ENCODE peak calls at places on chromosomes 1 and 21, in seven cellular contexts. One of them, this sample, is unnamed.

GRCh38 chr1:156310962-156311361 is 11.9 kb upstream of the VHLL start:
- DNase-seq in G401: no peak
- DNase-seq in stimulated activated CD4-positive, alpha-beta T cell treated with anti-CD3 and anti-CD28 coated beads, Interleukin-15, amount 100 ng/mL, for 24 hours: no peak
- DNase-seq in HFF-Myc: no peak
- DNase-seq in NCI-H510A: no peak
- DNase-seq in HCT116: no peak
- DNase-seq in activated CD4-positive, alpha-beta T cell treated with anti-CD3 and anti-CD28 coated beads, Interleukin-2, amount 10 ng/mL, durations not matched to agents 7 days and 5 days: no peak
- DNase-seq in this sample: no peak

GRCh38 chr1:208654241-208654640 is 410.1 kb upstream of the PLXNA2 start:
- DNase-seq in G401: no peak
- DNase-seq in stimulated activated CD4-positive, alpha-beta T cell treated with anti-CD3 and anti-CD28 coated beads, Interleukin-15, amount 100 ng/mL, for 24 hours: no peak
- DNase-seq in HFF-Myc: no peak
- DNase-seq in NCI-H510A: no peak
- DNase-seq in HCT116: peak
- DNase-seq in activated CD4-positive, alpha-beta T cell treated with anti-CD3 and anti-CD28 coated beads, Interleukin-2, amount 10 ng/mL, durations not matched to agents 7 days and 5 days: no peak
- DNase-seq in this sample: peak

GRCh38 chr1:174572771-174573170 is 125.0 kb downstream of the GPR52 start:
- DNase-seq in G401: no peak
- DNase-seq in stimulated activated CD4-positive, alpha-beta T cell treated with anti-CD3 and anti-CD28 coated beads, Interleukin-15, amount 100 ng/mL, for 24 hours: no peak
- DNase-seq in HFF-Myc: no peak
- DNase-seq in NCI-H510A: no peak
- DNase-seq in HCT116: no peak
- DNase-seq in activated CD4-positive, alpha-beta T cell treated with anti-CD3 and anti-CD28 coated beads, Interleukin-2, amount 10 ng/mL, durations not matched to agents 7 days and 5 days: no peak
- DNase-seq in this sample: no peak

GRCh38 chr1:32414186-32414886 is 20.1 kb upstream of the BSDC1 start:
- DNase-seq in G401: no peak
- DNase-seq in stimulated activated CD4-positive, alpha-beta T cell treated with anti-CD3 and anti-CD28 coated beads, Interleukin-15, amount 100 ng/mL, for 24 hours: no peak
- DNase-seq in HFF-Myc: no peak
- DNase-seq in NCI-H510A: no peak
- DNase-seq in HCT116: no peak
- DNase-seq in activated CD4-positive, alpha-beta T cell treated with anti-CD3 and anti-CD28 coated beads, Interleukin-2, amount 10 ng/mL, durations not matched to agents 7 days and 5 days: no peak
- DNase-seq in this sample: no peak

GRCh38 chr1:223031690-223032601 is 111.1 kb downstream of the TLR5 start:
- DNase-seq in G401: no peak
- DNase-seq in stimulated activated CD4-positive, alpha-beta T cell treated with anti-CD3 and anti-CD28 coated beads, Interleukin-15, amount 100 ng/mL, for 24 hours: no peak
- DNase-seq in HFF-Myc: no peak
- DNase-seq in NCI-H510A: no peak
- DNase-seq in HCT116: no peak
- DNase-seq in activated CD4-positive, alpha-beta T cell treated with anti-CD3 and anti-CD28 coated beads, Interleukin-2, amount 10 ng/mL, durations not matched to agents 7 days and 5 days: no peak
- DNase-seq in this sample: peak

GRCh38 chr1:15028117-15028516 is 125.4 kb upstream of the TMEM51 start:
- DNase-seq in G401: peak
- DNase-seq in stimulated activated CD4-positive, alpha-beta T cell treated with anti-CD3 and anti-CD28 coated beads, Interleukin-15, amount 100 ng/mL, for 24 hours: no peak
- DNase-seq in HFF-Myc: peak
- DNase-seq in NCI-H510A: no peak
- DNase-seq in HCT116: no peak
- DNase-seq in activated CD4-positive, alpha-beta T cell treated with anti-CD3 and anti-CD28 coated beads, Interleukin-2, amount 10 ng/mL, durations not matched to agents 7 days and 5 days: no peak
- DNase-seq in this sample: no peak

GRCh38 chr21:46322351-46323226 is 1.1 kb downstream of the C21orf58 start:
- DNase-seq in G401: no peak
- DNase-seq in stimulated activated CD4-positive, alpha-beta T cell treated with anti-CD3 and anti-CD28 coated beads, Interleukin-15, amount 100 ng/mL, for 24 hours: peak
- DNase-seq in HFF-Myc: no peak
- DNase-seq in NCI-H510A: no peak
- DNase-seq in HCT116: no peak
- DNase-seq in activated CD4-positive, alpha-beta T cell treated with anti-CD3 and anti-CD28 coated beads, Interleukin-2, amount 10 ng/mL, durations not matched to agents 7 days and 5 days: peak
- DNase-seq in this sample: peak

GRCh38 chr21:29232601-29233541 is 65.9 kb upstream of the BACH1 start:
- DNase-seq in G401: no peak
- DNase-seq in stimulated activated CD4-positive, alpha-beta T cell treated with anti-CD3 and anti-CD28 coated beads, Interleukin-15, amount 100 ng/mL, for 24 hours: no peak
- DNase-seq in HFF-Myc: no peak
- DNase-seq in NCI-H510A: no peak
- DNase-seq in HCT116: no peak
- DNase-seq in activated CD4-positive, alpha-beta T cell treated with anti-CD3 and anti-CD28 coated beads, Interleukin-2, amount 10 ng/mL, durations not matched to agents 7 days and 5 days: no peak
- DNase-seq in this sample: no peak

GRCh38 chr1:60984066-60984799 is 98.1 kb upstream of the NFIA start:
- DNase-seq in G401: no peak
- DNase-seq in stimulated activated CD4-positive, alpha-beta T cell treated with anti-CD3 and anti-CD28 coated beads, Interleukin-15, amount 100 ng/mL, for 24 hours: no peak
- DNase-seq in HFF-Myc: no peak
- DNase-seq in NCI-H510A: no peak
- DNase-seq in HCT116: no peak
- DNase-seq in activated CD4-positive, alpha-beta T cell treated with anti-CD3 and anti-CD28 coated beads, Interleukin-2, amount 10 ng/mL, durations not matched to agents 7 days and 5 days: no peak
- DNase-seq in this sample: no peak

GRCh38 chr1:234326493-234327366 is 46.5 kb upstream of the COA6 start:
- DNase-seq in G401: peak
- DNase-seq in stimulated activated CD4-positive, alpha-beta T cell treated with anti-CD3 and anti-CD28 coated beads, Interleukin-15, amount 100 ng/mL, for 24 hours: peak
- DNase-seq in HFF-Myc: peak
- DNase-seq in NCI-H510A: no peak
- DNase-seq in HCT116: peak
- DNase-seq in activated CD4-positive, alpha-beta T cell treated with anti-CD3 and anti-CD28 coated beads, Interleukin-2, amount 10 ng/mL, durations not matched to agents 7 days and 5 days: peak
- DNase-seq in this sample: peak

GRCh38 chr21:41147096-41147978 is 20.6 kb upstream of the BACE2 start:
- DNase-seq in G401: no peak
- DNase-seq in stimulated activated CD4-positive, alpha-beta T cell treated with anti-CD3 and anti-CD28 coated beads, Interleukin-15, amount 100 ng/mL, for 24 hours: no peak
- DNase-seq in HFF-Myc: no peak
- DNase-seq in NCI-H510A: no peak
- DNase-seq in HCT116: no peak
- DNase-seq in activated CD4-positive, alpha-beta T cell treated with anti-CD3 and anti-CD28 coated beads, Interleukin-2, amount 10 ng/mL, durations not matched to agents 7 days and 5 days: no peak
- DNase-seq in this sample: peak

GRCh38 chr1:178189814-178190213 is 95.9 kb downstream of the RASAL2 start:
- DNase-seq in G401: peak
- DNase-seq in stimulated activated CD4-positive, alpha-beta T cell treated with anti-CD3 and anti-CD28 coated beads, Interleukin-15, amount 100 ng/mL, for 24 hours: no peak
- DNase-seq in HFF-Myc: peak
- DNase-seq in NCI-H510A: no peak
- DNase-seq in HCT116: peak
- DNase-seq in activated CD4-positive, alpha-beta T cell treated with anti-CD3 and anti-CD28 coated beads, Interleukin-2, amount 10 ng/mL, durations not matched to agents 7 days and 5 days: no peak
- DNase-seq in this sample: peak

GRCh38 chr1:205974712-205975111 is 28.5 kb downstream of the RAB7B start:
- DNase-seq in G401: no peak
- DNase-seq in stimulated activated CD4-positive, alpha-beta T cell treated with anti-CD3 and anti-CD28 coated beads, Interleukin-15, amount 100 ng/mL, for 24 hours: no peak
- DNase-seq in HFF-Myc: no peak
- DNase-seq in NCI-H510A: no peak
- DNase-seq in HCT116: no peak
- DNase-seq in activated CD4-positive, alpha-beta T cell treated with anti-CD3 and anti-CD28 coated beads, Interleukin-2, amount 10 ng/mL, durations not matched to agents 7 days and 5 days: no peak
- DNase-seq in this sample: no peak

GRCh38 chr1:23020731-23021130 is 1.5 kb downstream of the KDM1A start:
- DNase-seq in G401: peak
- DNase-seq in stimulated activated CD4-positive, alpha-beta T cell treated with anti-CD3 and anti-CD28 coated beads, Interleukin-15, amount 100 ng/mL, for 24 hours: no peak
- DNase-seq in HFF-Myc: no peak
- DNase-seq in NCI-H510A: no peak
- DNase-seq in HCT116: no peak
- DNase-seq in activated CD4-positive, alpha-beta T cell treated with anti-CD3 and anti-CD28 coated beads, Interleukin-2, amount 10 ng/mL, durations not matched to agents 7 days and 5 days: no peak
- DNase-seq in this sample: no peak

GRCh38 chr1:97461782-97462181 is 459.1 kb downstream of the DPYD start:
- DNase-seq in G401: no peak
- DNase-seq in stimulated activated CD4-positive, alpha-beta T cell treated with anti-CD3 and anti-CD28 coated beads, Interleukin-15, amount 100 ng/mL, for 24 hours: no peak
- DNase-seq in HFF-Myc: no peak
- DNase-seq in NCI-H510A: no peak
- DNase-seq in HCT116: no peak
- DNase-seq in activated CD4-positive, alpha-beta T cell treated with anti-CD3 and anti-CD28 coated beads, Interleukin-2, amount 10 ng/mL, durations not matched to agents 7 days and 5 days: no peak
- DNase-seq in this sample: no peak

GRCh38 chr1:230066036-230066435 is 1.0 kb upstream of the GALNT2 start:
- DNase-seq in G401: peak
- DNase-seq in stimulated activated CD4-positive, alpha-beta T cell treated with anti-CD3 and anti-CD28 coated beads, Interleukin-15, amount 100 ng/mL, for 24 hours: no peak
- DNase-seq in HFF-Myc: no peak
- DNase-seq in NCI-H510A: no peak
- DNase-seq in HCT116: no peak
- DNase-seq in activated CD4-positive, alpha-beta T cell treated with anti-CD3 and anti-CD28 coated beads, Interleukin-2, amount 10 ng/mL, durations not matched to agents 7 days and 5 days: no peak
- DNase-seq in this sample: no peak

GRCh38 chr21:35401476-35401875 is 352.4 kb upstream of the RUNX1 start:
- DNase-seq in G401: no peak
- DNase-seq in stimulated activated CD4-positive, alpha-beta T cell treated with anti-CD3 and anti-CD28 coated beads, Interleukin-15, amount 100 ng/mL, for 24 hours: no peak
- DNase-seq in HFF-Myc: no peak
- DNase-seq in NCI-H510A: no peak
- DNase-seq in HCT116: no peak
- DNase-seq in activated CD4-positive, alpha-beta T cell treated with anti-CD3 and anti-CD28 coated beads, Interleukin-2, amount 10 ng/mL, durations not matched to agents 7 days and 5 days: no peak
- DNase-seq in this sample: no peak

GRCh38 chr21:38811257-38811656 is 5.5 kb downstream of the ETS2 start:
- DNase-seq in G401: no peak
- DNase-seq in stimulated activated CD4-positive, alpha-beta T cell treated with anti-CD3 and anti-CD28 coated beads, Interleukin-15, amount 100 ng/mL, for 24 hours: no peak
- DNase-seq in HFF-Myc: peak
- DNase-seq in NCI-H510A: no peak
- DNase-seq in HCT116: no peak
- DNase-seq in activated CD4-positive, alpha-beta T cell treated with anti-CD3 and anti-CD28 coated beads, Interleukin-2, amount 10 ng/mL, durations not matched to agents 7 days and 5 days: no peak
- DNase-seq in this sample: no peak

GRCh38 chr1:185439727-185440415 is 122.8 kb upstream of the IVNS1ABP start:
- DNase-seq in G401: no peak
- DNase-seq in stimulated activated CD4-positive, alpha-beta T cell treated with anti-CD3 and anti-CD28 coated beads, Interleukin-15, amount 100 ng/mL, for 24 hours: peak
- DNase-seq in HFF-Myc: peak
- DNase-seq in NCI-H510A: no peak
- DNase-seq in HCT116: no peak
- DNase-seq in activated CD4-positive, alpha-beta T cell treated with anti-CD3 and anti-CD28 coated beads, Interleukin-2, amount 10 ng/mL, durations not matched to agents 7 days and 5 days: peak
- DNase-seq in this sample: no peak

GRCh38 chr1:186304982-186305949 is 69.8 kb downstream of the TPR start:
- DNase-seq in G401: peak
- DNase-seq in stimulated activated CD4-positive, alpha-beta T cell treated with anti-CD3 and anti-CD28 coated beads, Interleukin-15, amount 100 ng/mL, for 24 hours: no peak
- DNase-seq in HFF-Myc: no peak
- DNase-seq in NCI-H510A: no peak
- DNase-seq in HCT116: peak
- DNase-seq in activated CD4-positive, alpha-beta T cell treated with anti-CD3 and anti-CD28 coated beads, Interleukin-2, amount 10 ng/mL, durations not matched to agents 7 days and 5 days: peak
- DNase-seq in this sample: peak

GRCh38 chr1:205504311-205505075 is at the start of gene CDK18:
- DNase-seq in G401: peak
- DNase-seq in stimulated activated CD4-positive, alpha-beta T cell treated with anti-CD3 and anti-CD28 coated beads, Interleukin-15, amount 100 ng/mL, for 24 hours: peak
- DNase-seq in HFF-Myc: no peak
- DNase-seq in NCI-H510A: peak
- DNase-seq in HCT116: peak
- DNase-seq in activated CD4-positive, alpha-beta T cell treated with anti-CD3 and anti-CD28 coated beads, Interleukin-2, amount 10 ng/mL, durations not matched to agents 7 days and 5 days: peak
- DNase-seq in this sample: peak

GRCh38 chr1:42618866-42619265 is 39.4 kb upstream of the PPIH start:
- DNase-seq in G401: no peak
- DNase-seq in stimulated activated CD4-positive, alpha-beta T cell treated with anti-CD3 and anti-CD28 coated beads, Interleukin-15, amount 100 ng/mL, for 24 hours: no peak
- DNase-seq in HFF-Myc: no peak
- DNase-seq in NCI-H510A: no peak
- DNase-seq in HCT116: no peak
- DNase-seq in activated CD4-positive, alpha-beta T cell treated with anti-CD3 and anti-CD28 coated beads, Interleukin-2, amount 10 ng/mL, durations not matched to agents 7 days and 5 days: no peak
- DNase-seq in this sample: no peak

GRCh38 chr1:71377886-71378285 is 297.1 kb upstream of the ZRANB2 start:
- DNase-seq in G401: no peak
- DNase-seq in stimulated activated CD4-positive, alpha-beta T cell treated with anti-CD3 and anti-CD28 coated beads, Interleukin-15, amount 100 ng/mL, for 24 hours: no peak
- DNase-seq in HFF-Myc: no peak
- DNase-seq in NCI-H510A: no peak
- DNase-seq in HCT116: no peak
- DNase-seq in activated CD4-positive, alpha-beta T cell treated with anti-CD3 and anti-CD28 coated beads, Interleukin-2, amount 10 ng/mL, durations not matched to agents 7 days and 5 days: no peak
- DNase-seq in this sample: no peak

GRCh38 chr1:205585835-205586785 is 45.7 kb downstream of the ELK4 start:
- DNase-seq in G401: no peak
- DNase-seq in stimulated activated CD4-positive, alpha-beta T cell treated with anti-CD3 and anti-CD28 coated beads, Interleukin-15, amount 100 ng/mL, for 24 hours: no peak
- DNase-seq in HFF-Myc: no peak
- DNase-seq in NCI-H510A: no peak
- DNase-seq in HCT116: no peak
- DNase-seq in activated CD4-positive, alpha-beta T cell treated with anti-CD3 and anti-CD28 coated beads, Interleukin-2, amount 10 ng/mL, durations not matched to agents 7 days and 5 days: no peak
- DNase-seq in this sample: no peak

GRCh38 chr1:98323396-98323795 is 338.1 kb upstream of the SNX7 start:
- DNase-seq in G401: no peak
- DNase-seq in stimulated activated CD4-positive, alpha-beta T cell treated with anti-CD3 and anti-CD28 coated beads, Interleukin-15, amount 100 ng/mL, for 24 hours: no peak
- DNase-seq in HFF-Myc: peak
- DNase-seq in NCI-H510A: no peak
- DNase-seq in HCT116: peak
- DNase-seq in activated CD4-positive, alpha-beta T cell treated with anti-CD3 and anti-CD28 coated beads, Interleukin-2, amount 10 ng/mL, durations not matched to agents 7 days and 5 days: no peak
- DNase-seq in this sample: no peak

GRCh38 chr1:112713466-112714312 is 1.4 kb downstream of the PPM1J start:
- DNase-seq in G401: no peak
- DNase-seq in stimulated activated CD4-positive, alpha-beta T cell treated with anti-CD3 and anti-CD28 coated beads, Interleukin-15, amount 100 ng/mL, for 24 hours: no peak
- DNase-seq in HFF-Myc: no peak
- DNase-seq in NCI-H510A: no peak
- DNase-seq in HCT116: no peak
- DNase-seq in activated CD4-positive, alpha-beta T cell treated with anti-CD3 and anti-CD28 coated beads, Interleukin-2, amount 10 ng/mL, durations not matched to agents 7 days and 5 days: no peak
- DNase-seq in this sample: peak

GRCh38 chr21:36115138-36115710 is 19.7 kb upstream of the CBR3 start:
- DNase-seq in G401: no peak
- DNase-seq in stimulated activated CD4-positive, alpha-beta T cell treated with anti-CD3 and anti-CD28 coated beads, Interleukin-15, amount 100 ng/mL, for 24 hours: no peak
- DNase-seq in HFF-Myc: no peak
- DNase-seq in NCI-H510A: no peak
- DNase-seq in HCT116: no peak
- DNase-seq in activated CD4-positive, alpha-beta T cell treated with anti-CD3 and anti-CD28 coated beads, Interleukin-2, amount 10 ng/mL, durations not matched to agents 7 days and 5 days: no peak
- DNase-seq in this sample: no peak

GRCh38 chr1:11301593-11301992 is 28.6 kb downstream of the UBIAD1 start:
- DNase-seq in G401: no peak
- DNase-seq in stimulated activated CD4-positive, alpha-beta T cell treated with anti-CD3 and anti-CD28 coated beads, Interleukin-15, amount 100 ng/mL, for 24 hours: no peak
- DNase-seq in HFF-Myc: no peak
- DNase-seq in NCI-H510A: peak
- DNase-seq in HCT116: no peak
- DNase-seq in activated CD4-positive, alpha-beta T cell treated with anti-CD3 and anti-CD28 coated beads, Interleukin-2, amount 10 ng/mL, durations not matched to agents 7 days and 5 days: no peak
- DNase-seq in this sample: no peak

GRCh38 chr1:210233495-210234253 is 1.1 kb downstream of the SERTAD4 start:
- DNase-seq in G401: peak
- DNase-seq in stimulated activated CD4-positive, alpha-beta T cell treated with anti-CD3 and anti-CD28 coated beads, Interleukin-15, amount 100 ng/mL, for 24 hours: peak
- DNase-seq in HFF-Myc: no peak
- DNase-seq in NCI-H510A: no peak
- DNase-seq in HCT116: peak
- DNase-seq in activated CD4-positive, alpha-beta T cell treated with anti-CD3 and anti-CD28 coated beads, Interleukin-2, amount 10 ng/mL, durations not matched to agents 7 days and 5 days: no peak
- DNase-seq in this sample: peak

GRCh38 chr1:214102907-214103306 is 115.1 kb downstream of the PROX1 start:
- DNase-seq in G401: no peak
- DNase-seq in stimulated activated CD4-positive, alpha-beta T cell treated with anti-CD3 and anti-CD28 coated beads, Interleukin-15, amount 100 ng/mL, for 24 hours: no peak
- DNase-seq in HFF-Myc: peak
- DNase-seq in NCI-H510A: no peak
- DNase-seq in HCT116: peak
- DNase-seq in activated CD4-positive, alpha-beta T cell treated with anti-CD3 and anti-CD28 coated beads, Interleukin-2, amount 10 ng/mL, durations not matched to agents 7 days and 5 days: no peak
- DNase-seq in this sample: no peak

GRCh38 chr1:167905182-167905581 is 8.8 kb downstream of the ADCY10 start:
- DNase-seq in G401: no peak
- DNase-seq in stimulated activated CD4-positive, alpha-beta T cell treated with anti-CD3 and anti-CD28 coated beads, Interleukin-15, amount 100 ng/mL, for 24 hours: no peak
- DNase-seq in HFF-Myc: no peak
- DNase-seq in NCI-H510A: peak
- DNase-seq in HCT116: no peak
- DNase-seq in activated CD4-positive, alpha-beta T cell treated with anti-CD3 and anti-CD28 coated beads, Interleukin-2, amount 10 ng/mL, durations not matched to agents 7 days and 5 days: no peak
- DNase-seq in this sample: no peak